ENCODE peak calls at places on chromosome 22, in four cellular contexts. W is heart left ventricle, G is K562, M is body of pancreas. R is an unnamed sample.

GRCh38 chr22:36644333-36644757 is 59.2 kb downstream of the CACNG2 start:
- ATAC-seq in W (no peak), G (peak; percentile 48), M (peak; percentile 73), R (no peak)

GRCh38 chr22:37427711-37428635 is 694 bp upstream of the ELFN2 start:
- ATAC-seq in M (no peak), G (no peak), W (no peak), R (no peak)

GRCh38 chr22:46471901-46472721 is 65.3 kb downstream of the CELSR1 start:
- ATAC-seq in M (no peak), W (peak; percentile 16), G (no peak), R (no peak)

GRCh38 chr22:31734512-31734911 is 15.4 kb downstream of the PRR14L start:
- ATAC-seq in G (no peak), W (no peak), M (no peak), R (no peak)

GRCh38 chr22:46749682-46750529 is 11.9 kb upstream of the CERK start:
- ATAC-seq in W (no peak), M (no peak), G (no peak), R (no peak)

GRCh38 chr22:31248138-31248745 is 36.1 kb downstream of the LIMK2 start:
- ATAC-seq in M (peak; percentile 87), W (peak; percentile 97), G (peak; percentile 100), R (peak; percentile 97)

GRCh38 chr22:50267591-50268390 is 2.4 kb downstream of the MAPK11 start:
- ATAC-seq in W (peak; percentile 41), G (peak; percentile 19), M (peak; percentile 65), R (peak; percentile 49)

GRCh38 chr22:27154717-27155116 is 497.3 kb downstream of the MIAT start:
- ATAC-seq in M (peak; percentile 21), W (no peak), G (peak; percentile 84), R (no peak)

GRCh38 chr22:50415426-50415825 is 59.4 kb downstream of the SBF1 start:
- ATAC-seq in G (no peak), M (no peak), W (no peak), R (no peak)

DNA sequence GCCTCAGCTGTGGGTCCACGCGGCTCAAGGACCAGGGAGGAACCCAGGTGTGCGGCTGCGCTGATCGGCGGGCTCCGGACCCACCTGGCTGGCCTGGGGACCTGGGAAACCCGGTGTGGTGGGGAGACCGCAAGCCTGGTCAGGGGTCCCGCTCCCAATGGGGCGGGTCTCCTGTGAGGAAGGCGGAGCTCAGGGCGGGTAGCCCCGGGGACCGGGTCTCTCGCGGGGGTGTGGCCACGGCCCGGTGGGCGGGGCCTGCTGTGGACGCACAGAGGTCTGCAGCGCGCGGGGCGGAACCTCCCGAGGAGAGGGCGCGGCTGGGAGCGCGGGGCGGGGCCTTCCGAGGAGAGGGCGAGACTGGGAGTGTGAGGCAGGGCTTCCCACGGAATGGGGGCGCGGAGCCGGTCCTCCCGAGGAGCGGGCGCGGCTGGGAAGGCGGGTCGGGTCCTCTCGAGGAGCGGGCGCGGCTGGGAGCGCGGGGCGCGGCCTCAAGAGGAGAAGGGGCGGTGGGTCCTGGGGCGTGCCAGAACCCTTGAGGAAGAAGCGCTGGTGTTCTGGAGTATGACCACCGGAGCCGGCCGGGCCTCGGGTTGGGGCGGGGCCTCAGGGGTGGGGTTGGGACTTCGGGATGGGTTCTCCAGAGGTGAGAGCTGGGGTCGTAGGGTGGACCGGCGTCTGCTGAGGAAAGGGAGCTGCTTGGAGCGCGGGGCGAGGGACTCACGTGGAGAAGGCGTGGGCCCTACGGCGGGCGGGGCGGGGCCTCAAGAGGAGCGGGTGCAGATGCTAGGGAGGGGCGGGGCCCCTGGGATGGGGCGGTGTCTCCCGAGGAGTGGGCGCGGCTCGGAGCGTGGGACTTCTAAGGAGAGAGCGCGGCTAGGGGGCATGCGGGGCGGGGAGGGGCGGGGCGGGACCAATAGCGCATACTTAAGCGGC is 20.8 kb downstream of the DGCR6L start:
- ATAC-seq in W (peak; percentile 86), G (peak; percentile 97), M (peak; percentile 86), R (peak; percentile 89)
- TF ChIP-seq POLR2A in W (peak; percentile 21), G (no peak), M (no peak), R (no peak)

DNA sequence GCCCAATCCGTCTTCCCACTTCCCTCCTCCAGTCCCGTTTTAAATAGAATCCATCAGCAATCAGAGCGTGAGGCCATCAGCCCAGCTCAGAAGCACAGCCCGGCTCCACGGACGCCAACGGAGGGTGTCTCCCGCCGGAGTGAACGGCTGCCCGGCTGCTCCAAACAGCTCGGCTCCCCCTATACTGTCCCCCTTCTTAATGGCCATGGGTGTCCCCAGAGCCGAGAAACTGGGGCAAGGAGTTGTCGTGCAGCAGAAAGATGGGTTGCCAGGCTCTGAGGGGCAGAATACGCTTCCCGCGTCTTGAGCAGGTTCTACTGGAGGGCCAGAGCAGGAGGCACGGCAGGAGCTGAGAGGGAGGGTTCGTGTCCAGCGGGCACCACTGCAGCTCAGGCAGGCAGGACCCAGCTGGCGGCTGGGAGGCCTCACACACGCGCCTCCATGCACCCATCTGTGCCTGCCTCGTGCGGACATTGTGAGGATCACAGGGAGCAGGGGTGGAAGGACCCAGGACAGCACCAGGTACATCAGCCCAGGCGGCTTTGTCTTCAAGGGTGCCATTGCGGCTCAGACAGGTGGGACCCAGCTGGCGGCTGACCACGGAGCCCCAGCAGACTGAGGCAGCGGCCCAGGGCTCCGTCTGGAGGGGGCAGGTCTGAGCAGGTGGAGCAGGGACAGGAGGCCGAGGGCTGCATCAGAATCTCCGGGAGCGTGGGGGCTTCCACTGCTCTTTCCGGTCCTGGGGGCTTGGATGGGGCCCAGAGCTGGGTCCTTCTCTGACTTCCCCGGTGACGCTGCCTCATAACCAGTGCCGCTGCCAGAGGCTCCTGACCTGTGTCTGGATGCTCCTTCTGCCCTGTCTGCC is 882.7 kb downstream of the BRD1 start:
- ATAC-seq in G (no peak), W (no peak), M (no peak), R (no peak)
- H3K9me3 ChIP-seq in G (no peaks in the 10 kb centered on the region), W (no peaks in the 10 kb centered on the region), M (no peaks in the 10 kb centered on the region), R (peaks cover 10% of the 10 kb centered on the region)

DNA sequence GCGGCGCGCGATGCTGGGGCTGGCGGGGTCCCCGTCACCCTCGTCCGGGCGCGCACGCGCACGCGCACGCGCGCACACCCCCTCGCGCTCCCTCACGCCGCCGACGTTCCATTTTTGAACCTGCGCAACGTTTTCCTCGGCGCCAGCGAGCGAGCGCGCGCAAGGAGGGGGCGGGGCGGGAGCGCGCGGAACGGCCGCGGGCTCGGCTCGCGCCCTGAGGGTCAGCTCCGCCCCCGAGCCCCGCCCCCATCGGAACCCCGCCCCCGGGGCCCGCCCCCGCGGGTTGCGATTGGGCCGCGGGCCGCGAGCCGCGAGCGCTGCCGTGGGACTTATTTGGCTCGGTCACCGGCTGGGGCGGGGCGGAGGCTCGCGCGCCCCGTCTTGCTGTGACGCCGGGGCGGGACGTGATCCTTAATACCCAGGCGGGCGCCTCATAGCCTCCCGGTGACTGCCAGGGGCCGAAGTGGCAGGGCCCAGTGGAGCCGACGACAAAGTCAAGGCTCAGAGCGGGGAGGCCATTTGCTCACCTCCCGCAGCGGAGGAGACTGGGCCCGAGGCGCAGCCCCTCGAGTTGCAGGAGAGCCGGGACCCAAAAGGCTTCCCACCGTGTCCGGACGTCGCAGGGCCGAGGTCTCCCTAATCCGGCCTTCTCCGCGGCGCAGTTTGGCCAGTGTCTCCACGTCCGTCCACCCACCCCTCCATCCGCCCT is at the start of gene CBX7:
- ATAC-seq in G (peak; percentile 96), W (peak; percentile 93), M (peak; percentile 89), R (peak; percentile 92)
- TF ChIP-seq POLR2A in G (peak; percentile 64), W (peak; percentile 95), M (peak; percentile 87), R (peak; percentile 86)

DNA sequence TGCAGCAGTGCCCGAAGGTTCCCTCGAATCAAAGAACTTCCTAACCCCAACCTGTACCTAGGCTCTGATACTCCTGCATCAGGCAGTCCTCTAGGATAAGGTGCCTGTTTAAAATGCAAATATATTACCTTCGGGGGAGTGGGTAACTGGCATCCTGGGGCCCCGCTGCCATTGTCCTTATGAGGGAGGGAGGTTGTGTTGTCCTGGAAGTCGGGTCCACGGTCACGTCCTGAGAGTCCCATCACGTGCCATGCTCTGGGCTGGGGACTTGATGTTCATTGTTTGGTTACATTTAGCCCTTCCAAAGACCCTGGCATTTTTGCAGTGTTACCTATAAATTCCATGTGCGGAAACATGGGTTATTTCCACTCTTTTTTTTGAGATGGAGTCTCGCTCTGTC is 67.6 kb downstream of the PARVB start:
- ATAC-seq in M (no peak), W (no peak), G (no peak), R (no peak)
- H3K9me3 ChIP-seq in M (no peaks in the 10 kb centered on the region), W (no peaks in the 10 kb centered on the region), G (no peaks in the 10 kb centered on the region), R (no peaks in the 10 kb centered on the region)

GRCh38 chr22:19891350-19892248 is 36.9 kb upstream of the GNB1L start:
- ATAC-seq in M (no peak), W (no peak), G (peak; percentile 92), R (no peak)
- TF ChIP-seq POLR2A in M (no peak), W (no peak), G (no peak), R (no peak)